ENCODE peak calls at places on chromosomes 4 and X, in seven cellular contexts. One of them, this sample, is unnamed.

GRCh38 chrX:115192244-115192700 is 3.1 kb downstream of the RBMXL3 start:
- DNase-seq in HepG2: no peak
- DNase-seq in K562: no peak
- DNase-seq in GM12878: no peak
- DNase-seq in SK-N-SH: no peak
- DNase-seq in HCT116: no peak
- DNase-seq in H1: no peak
- DNase-seq in this sample: no peak

GRCh38 chr4:129335263-129335662 is 239.3 kb downstream of the C4orf33 start:
- DNase-seq in GM12878: no peak
- DNase-seq in SK-N-SH: no peak
- DNase-seq in H1: no peak
- DNase-seq in K562: no peak
- DNase-seq in HCT116: no peak
- DNase-seq in HepG2: no peak
- DNase-seq in this sample: no peak

GRCh38 chr4:107037188-107037587 is 1.1 kb upstream of the DKK2 start:
- DNase-seq in H1: no peak
- DNase-seq in HCT116: no peak
- DNase-seq in K562: no peak
- DNase-seq in GM12878: no peak
- DNase-seq in SK-N-SH: peak
- DNase-seq in HepG2: no peak
- DNase-seq in this sample: no peak

GRCh38 chrX:110391086-110391485 is 32.4 kb downstream of the RTL9 start:
- DNase-seq in HepG2: no peak
- DNase-seq in SK-N-SH: no peak
- DNase-seq in K562: no peak
- DNase-seq in GM12878: no peak
- DNase-seq in HCT116: no peak
- DNase-seq in H1: no peak
- DNase-seq in this sample: no peak

GRCh38 chrX:44432641-44433040 is 89.2 kb upstream of the EFHC2 start:
- DNase-seq in H1: peak
- DNase-seq in GM12878: no peak
- DNase-seq in HepG2: no peak
- DNase-seq in K562: no peak
- DNase-seq in HCT116: peak
- DNase-seq in SK-N-SH: no peak
- DNase-seq in this sample: no peak

GRCh38 chr4:118086334-118086733 is 52.0 kb downstream of the NDST3 start:
- DNase-seq in HepG2: no peak
- DNase-seq in K562: no peak
- DNase-seq in H1: no peak
- DNase-seq in SK-N-SH: no peak
- DNase-seq in GM12878: no peak
- DNase-seq in HCT116: peak
- DNase-seq in this sample: no peak

GRCh38 chr4:163331629-163332360 is 601 bp downstream of the NPY1R start:
- DNase-seq in H1: no peak
- DNase-seq in SK-N-SH: peak
- DNase-seq in K562: no peak
- DNase-seq in HCT116: no peak
- DNase-seq in HepG2: no peak
- DNase-seq in GM12878: no peak
- DNase-seq in this sample: peak

GRCh38 chrX:56600987-56601386 is 37.6 kb downstream of the UBQLN2 start:
- DNase-seq in HCT116: no peak
- DNase-seq in K562: no peak
- DNase-seq in HepG2: no peak
- DNase-seq in GM12878: no peak
- DNase-seq in SK-N-SH: no peak
- DNase-seq in H1: no peak
- DNase-seq in this sample: no peak

GRCh38 chr4:99408346-99408745 is 26.8 kb downstream of the ADH7 start:
- DNase-seq in SK-N-SH: no peak
- DNase-seq in K562: no peak
- DNase-seq in GM12878: no peak
- DNase-seq in HepG2: no peak
- DNase-seq in H1: no peak
- DNase-seq in HCT116: no peak
- DNase-seq in this sample: no peak

GRCh38 chr4:128159967-128160366 is 98.9 kb downstream of the LARP1B start:
- DNase-seq in K562: no peak
- DNase-seq in SK-N-SH: no peak
- DNase-seq in HCT116: no peak
- DNase-seq in GM12878: no peak
- DNase-seq in HepG2: no peak
- DNase-seq in H1: no peak
- DNase-seq in this sample: peak

GRCh38 chr4:15354358-15354757 is 73.5 kb upstream of the C1QTNF7 start:
- DNase-seq in HepG2: no peak
- DNase-seq in SK-N-SH: no peak
- DNase-seq in K562: no peak
- DNase-seq in HCT116: no peak
- DNase-seq in GM12878: no peak
- DNase-seq in H1: no peak
- DNase-seq in this sample: no peak

GRCh38 chr4:15353207-15353606 is 74.6 kb upstream of the C1QTNF7 start:
- DNase-seq in K562: no peak
- DNase-seq in SK-N-SH: no peak
- DNase-seq in H1: no peak
- DNase-seq in GM12878: no peak
- DNase-seq in HCT116: no peak
- DNase-seq in HepG2: no peak
- DNase-seq in this sample: no peak

GRCh38 chr4:15349965-15350364 is 77.9 kb upstream of the C1QTNF7 start:
- DNase-seq in HepG2: no peak
- DNase-seq in SK-N-SH: no peak
- DNase-seq in H1: no peak
- DNase-seq in K562: no peak
- DNase-seq in HCT116: no peak
- DNase-seq in GM12878: no peak
- DNase-seq in this sample: no peak

GRCh38 chr4:15354790-15355418 is 72.9 kb upstream of the C1QTNF7 start:
- DNase-seq in K562: no peak
- DNase-seq in GM12878: no peak
- DNase-seq in SK-N-SH: no peak
- DNase-seq in HCT116: no peak
- DNase-seq in HepG2: no peak
- DNase-seq in H1: no peak
- DNase-seq in this sample: no peak

DNA sequence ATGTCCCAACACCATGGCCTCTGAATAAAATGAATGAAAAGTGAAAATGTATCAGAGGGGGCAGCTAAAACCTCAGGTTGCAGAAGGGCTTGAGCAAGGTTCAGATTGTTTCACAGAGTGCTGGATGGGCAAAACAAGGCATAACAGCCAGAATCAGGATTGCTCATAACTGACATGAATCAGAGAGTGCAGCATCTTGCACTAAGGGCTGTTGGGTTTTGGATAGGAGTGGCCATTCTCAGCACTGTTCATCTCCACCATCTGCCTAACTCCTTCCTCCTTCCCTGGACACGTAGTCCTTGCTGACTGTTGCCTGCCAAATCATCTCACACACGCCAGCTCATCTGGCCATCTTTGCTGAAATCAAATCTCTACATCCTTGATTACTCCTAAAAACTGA is 75.3 kb upstream of the C1QTNF7 start:
- DNase-seq in GM12878: no peak
- DNase-seq in HepG2: no peak
- DNase-seq in SK-N-SH: no peak
- DNase-seq in HCT116: no peak
- DNase-seq in H1: no peak
- DNase-seq in K562: no peak
- DNase-seq in this sample: no peak
- TF ChIP-seq JUND in GM12878: no peak
- TF ChIP-seq JUND in HepG2: no peak
- TF ChIP-seq JUND in SK-N-SH: no peak
- TF ChIP-seq JUND in HCT116: no peak
- TF ChIP-seq JUND in H1: no peak
- TF ChIP-seq JUND in K562: no peak
- TF ChIP-seq JUND in this sample: no peak

GRCh38 chr4:15336410-15337184 is 91.2 kb upstream of the C1QTNF7 start:
- DNase-seq in K562: no peak
- DNase-seq in GM12878: no peak
- DNase-seq in H1: peak
- DNase-seq in SK-N-SH: no peak
- DNase-seq in HCT116: no peak
- DNase-seq in HepG2: no peak
- DNase-seq in this sample: no peak

GRCh38 chr4:15332377-15332776 is 95.5 kb upstream of the C1QTNF7 start:
- DNase-seq in GM12878: no peak
- DNase-seq in H1: no peak
- DNase-seq in HCT116: no peak
- DNase-seq in K562: no peak
- DNase-seq in HepG2: no peak
- DNase-seq in SK-N-SH: no peak
- DNase-seq in this sample: no peak

GRCh38 chr4:15327311-15328298 is 100.2 kb upstream of the C1QTNF7 start:
- DNase-seq in HCT116: no peak
- DNase-seq in K562: no peak
- DNase-seq in H1: no peak
- DNase-seq in GM12878: no peak
- DNase-seq in SK-N-SH: no peak
- DNase-seq in HepG2: no peak
- DNase-seq in this sample: no peak

GRCh38 chr4:15333692-15334633 is 93.9 kb upstream of the C1QTNF7 start:
- DNase-seq in K562: no peak
- DNase-seq in H1: no peak
- DNase-seq in HCT116: no peak
- DNase-seq in HepG2: no peak
- DNase-seq in GM12878: peak
- DNase-seq in SK-N-SH: no peak
- DNase-seq in this sample: no peak

DNA sequence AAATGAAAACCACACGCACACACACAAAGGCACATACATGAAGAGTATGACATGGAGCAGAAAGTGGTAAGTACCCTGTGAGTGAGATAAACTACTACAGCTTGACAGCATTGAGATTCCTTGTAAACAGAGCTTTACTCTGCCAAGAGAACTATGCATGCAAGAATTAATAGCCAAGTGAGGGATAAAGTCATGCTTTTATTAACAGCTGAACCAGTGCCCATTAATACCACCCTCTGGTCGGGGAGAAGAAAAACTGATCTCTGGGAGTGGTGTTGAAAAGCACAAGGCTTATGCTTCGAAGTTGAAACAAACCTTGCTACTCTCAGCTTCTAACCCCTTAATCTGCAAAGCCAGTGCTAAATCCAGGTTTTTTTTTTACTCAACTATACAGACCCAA is 95.9 kb upstream of the C1QTNF7 start:
- DNase-seq in GM12878: no peak
- DNase-seq in HCT116: no peak
- DNase-seq in SK-N-SH: no peak
- DNase-seq in HepG2: no peak
- DNase-seq in K562: no peak
- DNase-seq in H1: no peak
- DNase-seq in this sample: no peak
- TF ChIP-seq JUND in GM12878: no peak
- TF ChIP-seq JUND in HCT116: no peak
- TF ChIP-seq JUND in SK-N-SH: no peak
- TF ChIP-seq JUND in HepG2: no peak
- TF ChIP-seq JUND in K562: no peak
- TF ChIP-seq JUND in H1: no peak
- TF ChIP-seq JUND in this sample: no peak

GRCh38 chr4:152431287-152431686 is 104.6 kb downstream of the FBXW7 start:
- DNase-seq in SK-N-SH: no peak
- DNase-seq in HCT116: no peak
- DNase-seq in HepG2: peak
- DNase-seq in GM12878: no peak
- DNase-seq in K562: no peak
- DNase-seq in H1: no peak
- DNase-seq in this sample: no peak

GRCh38 chr4:152430507-152430906 is 105.4 kb downstream of the FBXW7 start:
- DNase-seq in SK-N-SH: no peak
- DNase-seq in GM12878: no peak
- DNase-seq in HCT116: no peak
- DNase-seq in H1: no peak
- DNase-seq in K562: no peak
- DNase-seq in HepG2: no peak
- DNase-seq in this sample: no peak

GRCh38 chr4:152434011-152434410 is 101.9 kb downstream of the FBXW7 start:
- DNase-seq in K562: no peak
- DNase-seq in H1: no peak
- DNase-seq in HepG2: no peak
- DNase-seq in GM12878: no peak
- DNase-seq in SK-N-SH: no peak
- DNase-seq in HCT116: no peak
- DNase-seq in this sample: no peak

GRCh38 chr4:152427971-152428370 is 107.9 kb downstream of the FBXW7 start:
- DNase-seq in K562: no peak
- DNase-seq in HepG2: no peak
- DNase-seq in SK-N-SH: no peak
- DNase-seq in GM12878: no peak
- DNase-seq in H1: no peak
- DNase-seq in HCT116: no peak
- DNase-seq in this sample: no peak

GRCh38 chr4:152431784-152432183 is 104.1 kb downstream of the FBXW7 start:
- DNase-seq in GM12878: no peak
- DNase-seq in H1: no peak
- DNase-seq in SK-N-SH: no peak
- DNase-seq in HepG2: no peak
- DNase-seq in HCT116: no peak
- DNase-seq in K562: no peak
- DNase-seq in this sample: no peak
- TF ChIP-seq JUND in GM12878: no peak
- TF ChIP-seq JUND in H1: no peak
- TF ChIP-seq JUND in SK-N-SH: no peak
- TF ChIP-seq JUND in HepG2: no peak
- TF ChIP-seq JUND in HCT116: no peak
- TF ChIP-seq JUND in K562: no peak
- TF ChIP-seq JUND in this sample: no peak

GRCh38 chrX:25052798-25053534 is 37.2 kb upstream of the ARX start:
- DNase-seq in HCT116: no peak
- DNase-seq in K562: no peak
- DNase-seq in HepG2: no peak
- DNase-seq in H1: no peak
- DNase-seq in GM12878: no peak
- DNase-seq in SK-N-SH: no peak
- DNase-seq in this sample: no peak

GRCh38 chrX:25049971-25050370 is 34.2 kb upstream of the ARX start:
- DNase-seq in K562: no peak
- DNase-seq in H1: no peak
- DNase-seq in HCT116: no peak
- DNase-seq in HepG2: no peak
- DNase-seq in SK-N-SH: no peak
- DNase-seq in GM12878: no peak
- DNase-seq in this sample: no peak

GRCh38 chrX:25048176-25048575 is 32.4 kb upstream of the ARX start:
- DNase-seq in GM12878: no peak
- DNase-seq in HepG2: no peak
- DNase-seq in K562: no peak
- DNase-seq in SK-N-SH: no peak
- DNase-seq in HCT116: no peak
- DNase-seq in H1: no peak
- DNase-seq in this sample: no peak

DNA sequence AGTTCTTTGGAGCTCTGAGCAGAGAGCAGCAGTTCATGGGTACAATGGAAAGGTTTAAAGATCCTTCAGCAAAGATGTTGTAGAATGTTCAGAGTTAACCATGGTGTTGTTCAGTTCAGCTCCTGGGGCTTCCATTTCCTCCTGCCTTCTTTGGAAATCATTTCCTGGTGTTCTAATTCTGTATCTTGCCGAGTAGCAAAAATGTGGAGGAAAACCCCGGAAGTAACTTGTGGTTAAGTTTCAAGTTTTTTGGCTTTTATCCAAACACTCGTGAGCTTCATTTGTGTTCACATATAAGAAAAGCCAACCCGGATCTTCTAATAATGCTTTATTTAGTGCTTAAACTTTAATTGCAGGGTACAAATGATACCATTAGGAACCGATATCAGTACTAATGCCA is 33.6 kb upstream of the ARX start:
- DNase-seq in HepG2: no peak
- DNase-seq in SK-N-SH: no peak
- DNase-seq in H1: no peak
- DNase-seq in K562: no peak
- DNase-seq in GM12878: no peak
- DNase-seq in HCT116: no peak
- DNase-seq in this sample: no peak
- TF ChIP-seq JUND in HepG2: no peak
- TF ChIP-seq JUND in SK-N-SH: no peak
- TF ChIP-seq JUND in H1: no peak
- TF ChIP-seq JUND in K562: no peak
- TF ChIP-seq JUND in GM12878: no peak
- TF ChIP-seq JUND in HCT116: no peak
- TF ChIP-seq JUND in this sample: no peak